ENCODE peak calls at places on chromosomes 1 and 21, in five cellular contexts. One of them, this sample, is unnamed.

GRCh38 chr1:46061146-46061545 is 71.3 kb downstream of the PIK3R3 start:
- ATAC-seq in Panc1: no peak
- ATAC-seq in activated naive CD4-positive, alpha-beta T cell treated with anti-CD3 and anti-CD28 coated beads, Interleukin-2, amount 50 U/mL, for 72 hours: no peak
- ATAC-seq in right cardiac atrium: no peak
- ATAC-seq in T-helper 17 cell: no peak
- ATAC-seq in this sample: no peak

GRCh38 chr1:193179094-193179493 is 7.3 kb downstream of the B3GALT2 start:
- ATAC-seq in Panc1: no peak
- ATAC-seq in right cardiac atrium: no peak
- ATAC-seq in T-helper 17 cell: no peak
- ATAC-seq in activated naive CD4-positive, alpha-beta T cell treated with anti-CD3 and anti-CD28 coated beads, Interleukin-2, amount 50 U/mL, for 72 hours: no peak
- ATAC-seq in this sample: no peak

GRCh38 chr1:97138515-97139032 is 417.0 kb downstream of the PTBP2 start:
- ATAC-seq in activated naive CD4-positive, alpha-beta T cell treated with anti-CD3 and anti-CD28 coated beads, Interleukin-2, amount 50 U/mL, for 72 hours: no peak
- ATAC-seq in Panc1: no peak
- ATAC-seq in right cardiac atrium: peak; percentile 62
- ATAC-seq in T-helper 17 cell: no peak
- ATAC-seq in this sample: no peak

GRCh38 chr1:43835141-43836021 is 98.2 kb upstream of the ARTN start:
- ATAC-seq in right cardiac atrium: peak; percentile 78
- ATAC-seq in activated naive CD4-positive, alpha-beta T cell treated with anti-CD3 and anti-CD28 coated beads, Interleukin-2, amount 50 U/mL, for 72 hours: no peak
- ATAC-seq in T-helper 17 cell: no peak
- ATAC-seq in Panc1: peak; percentile 86
- ATAC-seq in this sample: peak; percentile 51

GRCh38 chr1:116514708-116515525 is 55.9 kb downstream of the CD58 start:
- ATAC-seq in T-helper 17 cell: peak; percentile 83
- ATAC-seq in Panc1: no peak
- ATAC-seq in right cardiac atrium: peak; percentile 17
- ATAC-seq in activated naive CD4-positive, alpha-beta T cell treated with anti-CD3 and anti-CD28 coated beads, Interleukin-2, amount 50 U/mL, for 72 hours: peak; percentile 91
- ATAC-seq in this sample: peak; percentile 81

GRCh38 chr1:27614625-27615344 is 10.8 kb upstream of the AHDC1 start:
- ATAC-seq in activated naive CD4-positive, alpha-beta T cell treated with anti-CD3 and anti-CD28 coated beads, Interleukin-2, amount 50 U/mL, for 72 hours: no peak
- ATAC-seq in T-helper 17 cell: no peak
- ATAC-seq in Panc1: no peak
- ATAC-seq in right cardiac atrium: peak; percentile 36
- ATAC-seq in this sample: no peak

GRCh38 chr1:230320804-230321203 is 105.3 kb downstream of the PGBD5 start:
- ATAC-seq in activated naive CD4-positive, alpha-beta T cell treated with anti-CD3 and anti-CD28 coated beads, Interleukin-2, amount 50 U/mL, for 72 hours: no peak
- ATAC-seq in right cardiac atrium: no peak
- ATAC-seq in Panc1: no peak
- ATAC-seq in T-helper 17 cell: no peak
- ATAC-seq in this sample: no peak

GRCh38 chr1:232528472-232529089 is 101.4 kb downstream of the SIPA1L2 start:
- ATAC-seq in right cardiac atrium: no peak
- ATAC-seq in Panc1: no peak
- ATAC-seq in activated naive CD4-positive, alpha-beta T cell treated with anti-CD3 and anti-CD28 coated beads, Interleukin-2, amount 50 U/mL, for 72 hours: peak; percentile 41
- ATAC-seq in T-helper 17 cell: peak; percentile 50
- ATAC-seq in this sample: no peak

GRCh38 chr1:190579517-190580193 is 102.0 kb upstream of the BRINP3 start:
- ATAC-seq in Panc1: no peak
- ATAC-seq in T-helper 17 cell: no peak
- ATAC-seq in right cardiac atrium: no peak
- ATAC-seq in activated naive CD4-positive, alpha-beta T cell treated with anti-CD3 and anti-CD28 coated beads, Interleukin-2, amount 50 U/mL, for 72 hours: no peak
- ATAC-seq in this sample: no peak

GRCh38 chr1:236261033-236261432 is 20.7 kb downstream of the ERO1B start:
- ATAC-seq in T-helper 17 cell: no peak
- ATAC-seq in activated naive CD4-positive, alpha-beta T cell treated with anti-CD3 and anti-CD28 coated beads, Interleukin-2, amount 50 U/mL, for 72 hours: no peak
- ATAC-seq in Panc1: no peak
- ATAC-seq in right cardiac atrium: no peak
- ATAC-seq in this sample: no peak

GRCh38 chr1:200336901-200337391 is 72.9 kb downstream of the ZNF281 start:
- ATAC-seq in right cardiac atrium: no peak
- ATAC-seq in activated naive CD4-positive, alpha-beta T cell treated with anti-CD3 and anti-CD28 coated beads, Interleukin-2, amount 50 U/mL, for 72 hours: no peak
- ATAC-seq in Panc1: peak; percentile 51
- ATAC-seq in T-helper 17 cell: no peak
- ATAC-seq in this sample: no peak

GRCh38 chr21:24375201-24375600 is 1232.1 kb downstream of the MRPL39 start:
- ATAC-seq in activated naive CD4-positive, alpha-beta T cell treated with anti-CD3 and anti-CD28 coated beads, Interleukin-2, amount 50 U/mL, for 72 hours: peak; percentile 34
- ATAC-seq in right cardiac atrium: no peak
- ATAC-seq in T-helper 17 cell: no peak
- ATAC-seq in Panc1: no peak
- ATAC-seq in this sample: peak; percentile 41

GRCh38 chr1:199550384-199551067 is 477.0 kb upstream of the NR5A2 start:
- ATAC-seq in Panc1: no peak
- ATAC-seq in T-helper 17 cell: no peak
- ATAC-seq in activated naive CD4-positive, alpha-beta T cell treated with anti-CD3 and anti-CD28 coated beads, Interleukin-2, amount 50 U/mL, for 72 hours: no peak
- ATAC-seq in right cardiac atrium: no peak
- ATAC-seq in this sample: no peak

GRCh38 chr1:4306559-4307467 is 347.6 kb upstream of the AJAP1 start:
- ATAC-seq in T-helper 17 cell: no peak
- ATAC-seq in right cardiac atrium: peak; percentile 72
- ATAC-seq in Panc1: no peak
- ATAC-seq in activated naive CD4-positive, alpha-beta T cell treated with anti-CD3 and anti-CD28 coated beads, Interleukin-2, amount 50 U/mL, for 72 hours: no peak
- ATAC-seq in this sample: no peak

GRCh38 chr21:41542727-41543126 is 34.8 kb upstream of the TMPRSS2 start:
- ATAC-seq in activated naive CD4-positive, alpha-beta T cell treated with anti-CD3 and anti-CD28 coated beads, Interleukin-2, amount 50 U/mL, for 72 hours: no peak
- ATAC-seq in Panc1: no peak
- ATAC-seq in T-helper 17 cell: no peak
- ATAC-seq in right cardiac atrium: no peak
- ATAC-seq in this sample: no peak

GRCh38 chr1:167413328-167413727 is 105.0 kb downstream of the CD247 start:
- ATAC-seq in T-helper 17 cell: no peak
- ATAC-seq in Panc1: no peak
- ATAC-seq in activated naive CD4-positive, alpha-beta T cell treated with anti-CD3 and anti-CD28 coated beads, Interleukin-2, amount 50 U/mL, for 72 hours: no peak
- ATAC-seq in right cardiac atrium: no peak
- ATAC-seq in this sample: no peak

GRCh38 chr1:199799116-199799515 is 228.4 kb upstream of the NR5A2 start:
- ATAC-seq in Panc1: no peak
- ATAC-seq in right cardiac atrium: no peak
- ATAC-seq in activated naive CD4-positive, alpha-beta T cell treated with anti-CD3 and anti-CD28 coated beads, Interleukin-2, amount 50 U/mL, for 72 hours: no peak
- ATAC-seq in T-helper 17 cell: no peak
- ATAC-seq in this sample: no peak

GRCh38 chr1:110408488-110408887 is 994 bp upstream of the LAMTOR5 start:
- ATAC-seq in T-helper 17 cell: no peak
- ATAC-seq in activated naive CD4-positive, alpha-beta T cell treated with anti-CD3 and anti-CD28 coated beads, Interleukin-2, amount 50 U/mL, for 72 hours: no peak
- ATAC-seq in right cardiac atrium: no peak
- ATAC-seq in Panc1: no peak
- ATAC-seq in this sample: no peak

This sample was measured in stimulated activated memory B cell treated with anti-CD40 and anti-IgM and Interleukin-4, amounts not matched to agents 10 μg/mL and 1 μg/mL and 100 μg/mL, for 72 hours.